ENCODE peak calls at places on chromosomes 7 and 10, in seven cellular contexts. B is Right ventricle myocardium superior, E is right cardiac atrium, Q is NCI-H510A treated with DMSO at 0.1 percent for 48 hours, U is ELF-1, L is HEK293T, O is Calu3. X is an unnamed sample.

GRCh38 chr10:1188556-1189135 is 132.5 kb downstream of the WDR37 start:
- DNase-seq in E (no peak), O (no peak), L (no peak), B (no peak), Q (no peak), U (no peak), X (no peak)

GRCh38 chr10:58641095-58641531 is 128.4 kb downstream of the BICC1 start:
- DNase-seq in U (peak), L (peak), E (no peak), Q (peak), B (no peak), O (peak), X (peak)

GRCh38 chr7:21300692-21301091 is 127.2 kb upstream of the SP4 start:
- DNase-seq in L (peak), O (peak), B (no peak), U (no peak), Q (no peak), E (no peak), X (no peak)

GRCh38 chr10:122323941-122324675 is 50.4 kb upstream of the PLEKHA1 start:
- DNase-seq in U (no peak), B (no peak), O (no peak), E (no peak), Q (no peak), L (no peak), X (no peak)

GRCh38 chr10:101932182-101932581 is 88.6 kb upstream of the KCNIP2 start:
- DNase-seq in Q (no peak), U (no peak), O (no peak), E (no peak), L (no peak), B (no peak), X (no peak)

GRCh38 chr7:46281071-46281470 is 360.0 kb upstream of the IGFBP3 start:
- DNase-seq in B (no peak), E (no peak), U (no peak), O (peak), Q (no peak), L (no peak), X (no peak)

GRCh38 chr7:26005683-26006410 is 146.2 kb upstream of the NFE2L3 start:
- DNase-seq in E (no peak), O (no peak), L (no peak), U (no peak), B (no peak), Q (no peak), X (peak)

GRCh38 chr10:76454539-76455137 is 1023.2 kb downstream of the LRMDA start:
- DNase-seq in O (no peak), L (no peak), Q (no peak), E (no peak), U (no peak), B (no peak), X (no peak)

GRCh38 chr7:84108119-84108518 is 86.5 kb downstream of the SEMA3A start:
- DNase-seq in Q (no peak), E (no peak), B (no peak), U (no peak), O (no peak), L (no peak), X (no peak)

GRCh38 chr10:33434948-33435347 is 100.5 kb upstream of the NRP1 start:
- DNase-seq in B (no peak), L (no peak), O (no peak), Q (no peak), E (no peak), U (no peak), X (no peak)

GRCh38 chr7:77354914-77355313 is 61.2 kb downstream of the GSAP start:
- DNase-seq in E (no peak), Q (no peak), B (no peak), L (no peak), U (no peak), O (no peak), X (no peak)

GRCh38 chr10:96229568-96230030 is 41.8 kb downstream of the BLNK start:
- DNase-seq in U (peak), Q (peak), O (peak), E (peak), B (peak), L (peak), X (peak)

GRCh38 chr10:124736491-124737136 is 7.6 kb downstream of the FAM53B start:
- DNase-seq in B (peak), Q (no peak), O (no peak), U (no peak), E (peak), L (no peak), X (peak)

GRCh38 chr7:44172803-44173424 is 16.3 kb downstream of the GCK start:
- DNase-seq in O (no peak), E (no peak), U (no peak), B (no peak), Q (peak), L (no peak), X (no peak)

GRCh38 chr7:138092486-138093028 is 16.3 kb downstream of the AKR1D1 start:
- DNase-seq in L (no peak), E (no peak), U (no peak), B (no peak), O (no peak), Q (no peak), X (no peak)

GRCh38 chr7:371779-372545 is 82.0 kb downstream of the FOXL3 start:
- DNase-seq in U (no peak), L (peak), B (peak), Q (no peak), E (peak), O (no peak), X (no peak)

GRCh38 chr7:48295572-48295971 is 124.3 kb downstream of the ABCA13 start:
- DNase-seq in L (no peak), U (no peak), E (no peak), B (no peak), O (no peak), Q (no peak), X (no peak)

GRCh38 chr10:88288621-88289059 is 294.5 kb downstream of the RNLS start:
- DNase-seq in B (no peak), L (no peak), O (no peak), U (no peak), Q (no peak), E (no peak), X (no peak)